ENCODE peak calls at places on chromosomes 16 and 17, in nine cellular contexts. R, P, G, N, D, H, X, J and U are unnamed samples.

GRCh38 chr17:33594000-33594399 is 300.9 kb upstream of the ASIC2 start:
- DNase-seq in R (no peak), P (no peak), G (no peak), N (no peak), D (no peak), H (no peak), X (no peak), J (no peak), U (no peak)

GRCh38 chr16:56807011-56807675 is 57.9 kb upstream of the SLC12A3 start:
- DNase-seq in R (no peak), P (peak; percentile 65), G (peak; percentile 77), N (no peak), D (no peak), H (no peak), X (no peak), J (no peak), U (no peak)

GRCh38 chr17:78986048-78986648 is 6.4 kb upstream of the LGALS3BP start:
- DNase-seq in R (no peak), P (peak; percentile 80), G (peak; percentile 88), N (no peak), D (no peak), H (no peak), X (no peak), J (peak; percentile 76), U (peak; percentile 70)

GRCh38 chr17:30292490-30292858 is 730 bp upstream of the BLMH start:
- DNase-seq in R (no peak), P (no peak), G (no peak), N (no peak), D (no peak), H (no peak), X (no peak), J (no peak), U (no peak)

GRCh38 chr17:55833311-55833710 is 82.5 kb downstream of the PCTP start:
- DNase-seq in R (no peak), P (no peak), G (no peak), N (no peak), D (no peak), H (no peak), X (no peak), J (no peak), U (no peak)

GRCh38 chr17:68870427-68870826 is 84.8 kb downstream of the ABCA8 start:
- DNase-seq in R (no peak), P (no peak), G (no peak), N (no peak), D (no peak), H (no peak), X (no peak), J (no peak), U (no peak)

GRCh38 chr17:79789943-79790804 is 6.7 kb downstream of the CBX8 start:
- DNase-seq in R (no peak), P (peak; percentile 98), G (peak; percentile 24), N (peak; percentile 87), D (peak; percentile 48), H (peak; percentile 71), X (no peak), J (peak; percentile 36), U (no peak)

GRCh38 chr17:55356440-55357328 is 65.0 kb downstream of the MMD start:
- DNase-seq in R (peak; percentile 76), P (peak; percentile 88), G (peak; percentile 83), N (no peak), D (peak; percentile 46), H (peak; percentile 58), X (peak; percentile 14), J (peak; percentile 75), U (peak; percentile 65)

GRCh38 chr17:43349142-43349541 is 49.7 kb upstream of the ARL4D start:
- DNase-seq in R (no peak), P (no peak), G (no peak), N (no peak), D (no peak), H (no peak), X (no peak), J (no peak), U (no peak)

GRCh38 chr16:85145188-85145587 is 32.9 kb upstream of the CIBAR2 start:
- DNase-seq in R (no peak), P (peak; percentile 56), G (no peak), N (no peak), D (no peak), H (no peak), X (no peak), J (no peak), U (no peak)

GRCh38 chr17:79632432-79632735 is 21.5 kb upstream of the RBFOX3 start:
- DNase-seq in R (no peak), P (no peak), G (no peak), N (peak; percentile 21), D (no peak), H (no peak), X (no peak), J (no peak), U (no peak)

GRCh38 chr17:34542700-34543336 is 36.6 kb upstream of the TMEM132E start:
- DNase-seq in R (peak; percentile 61), P (no peak), G (peak; percentile 32), N (no peak), D (peak; percentile 27), H (peak; percentile 46), X (no peak), J (peak; percentile 18), U (no peak)

GRCh38 chr16:74563828-74564263 is 43.1 kb downstream of the GLG1 start:
- DNase-seq in R (peak; percentile 21), P (peak; percentile 26), G (peak; percentile 48), N (no peak), D (no peak), H (no peak), X (no peak), J (peak; percentile 61), U (no peak)

GRCh38 chr17:61415374-61416210 is 15.9 kb downstream of the TBX2 start:
- DNase-seq in R (no peak), P (peak; percentile 95), G (no peak), N (peak; percentile 70), D (no peak), H (no peak), X (no peak), J (no peak), U (no peak)

GRCh38 chr17:37737971-37738370 is 6.9 kb downstream of the HNF1B start:
- DNase-seq in R (no peak), P (peak; percentile 41), G (peak; percentile 57), N (no peak), D (no peak), H (no peak), X (no peak), J (no peak), U (no peak)

GRCh38 chr17:63601439-63602371 is 1.0 kb downstream of the TACO1 start:
- DNase-seq in R (no peak), P (no peak), G (peak; percentile 29), N (no peak), D (no peak), H (peak; percentile 8), X (no peak), J (peak; percentile 9), U (no peak)

GRCh38 chr17:52147431-52147830 is 11.1 kb downstream of the CA10 start:
- DNase-seq in R (no peak), P (no peak), G (no peak), N (no peak), D (no peak), H (no peak), X (no peak), J (no peak), U (peak; percentile 75)

GRCh38 chr17:43211480-43212402 is at the start of gene TMEM106A:
- DNase-seq in R (peak; percentile 76), P (peak; percentile 97), G (peak; percentile 89), N (peak; percentile 94), D (peak; percentile 61), H (peak; percentile 83), X (peak; percentile 39), J (peak; percentile 86), U (peak; percentile 55)

GRCh38 chr16:71547168-71547567 is 20.9 kb downstream of the CHST4 start:
- DNase-seq in R (no peak), P (no peak), G (no peak), N (no peak), D (no peak), H (no peak), X (no peak), J (no peak), U (no peak)

GRCh38 chr17:49146620-49147306 is 14.2 kb downstream of the B4GALNT2 start:
- DNase-seq in R (no peak), P (peak; percentile 97), G (peak; percentile 98), N (no peak), D (no peak), H (no peak), X (no peak), J (no peak), U (no peak)

GRCh38 chr16:54166342-54166865 is 120.2 kb downstream of the IRX3 start:
- DNase-seq in R (no peak), P (no peak), G (no peak), N (no peak), D (no peak), H (no peak), X (no peak), J (no peak), U (no peak)

GRCh38 chr17:7634384-7634783 is 4.4 kb downstream of the SHBG start:
- DNase-seq in R (no peak), P (peak; percentile 86), G (peak; percentile 61), N (no peak), D (no peak), H (peak; percentile 87), X (no peak), J (peak; percentile 31), U (no peak)

GRCh38 chr17:74249966-74250365 is 24.1 kb upstream of the DNAI2 start:
- DNase-seq in R (no peak), P (peak; percentile 39), G (no peak), N (no peak), D (no peak), H (no peak), X (no peak), J (no peak), U (no peak)

GRCh38 chr17:20999841-21000532 is 42.8 kb downstream of the USP22 start:
- DNase-seq in R (no peak), P (peak; percentile 88), G (no peak), N (no peak), D (no peak), H (no peak), X (no peak), J (no peak), U (no peak)

GRCh38 chr16:4415538-4416199 is 727 bp downstream of the CORO7 start:
- DNase-seq in R (peak; percentile 57), P (peak; percentile 94), G (no peak), N (peak; percentile 85), D (no peak), H (peak; percentile 27), X (no peak), J (peak; percentile 66), U (peak; percentile 69)

GRCh38 chr17:37824534-37825485 is 80.0 kb upstream of the HNF1B start:
- DNase-seq in R (no peak), P (peak; percentile 80), G (peak; percentile 84), N (no peak), D (no peak), H (peak; percentile 13), X (no peak), J (no peak), U (no peak)